ENCODE peak calls at places on chromosomes 11 and 22, in eight cellular contexts. R is T-helper 2 cell; T is erythroblast; M is coronary artery; C is activated CD8-positive, alpha-beta memory T cell treated with anti-CD3 and anti-CD28 coated beads for 24 hours; P is astrocyte of the hippocampus; I is testis; V is A549. J is an unnamed sample.

GRCh38 chr22:35318346-35319215 is 18.9 kb downstream of the TOM1 start:
- DNase-seq in R (no peak), T (no peak), M (no peak), C (no peak), P (no peak), I (no peak), V (no peak), J (no peak)

GRCh38 chr11:36361901-36362391 is 65.9 kb downstream of the PRR5L start:
- DNase-seq in R (no peak), T (no peak), M (no peak), C (no peak), P (peak; percentile 96), I (peak; percentile 23), V (no peak), J (no peak)

GRCh38 chr11:117716652-117717440 is 80.2 kb downstream of the DSCAML1 start:
- DNase-seq in R (no peak), T (no peak), M (no peak), C (no peak), P (no peak), I (no peak), V (no peak), J (no peak)

GRCh38 chr11:63508009-63508408 is 2.1 kb downstream of the LGALS12 start:
- DNase-seq in R (no peak), T (peak; percentile 71), M (no peak), C (no peak), P (peak; percentile 42), I (peak; percentile 74), V (peak; percentile 54), J (no peak)

GRCh38 chr11:57491371-57492061 is 24.0 kb downstream of the SLC43A1 start:
- DNase-seq in R (peak; percentile 30), T (peak; percentile 86), M (no peak), C (peak; percentile 77), P (peak; percentile 21), I (peak; percentile 27), V (no peak), J (peak; percentile 14)

GRCh38 chr11:6175440-6175839 is 5.3 kb upstream of the OR52B2 start:
- DNase-seq in R (no peak), T (no peak), M (no peak), C (no peak), P (no peak), I (no peak), V (no peak), J (no peak)

GRCh38 chr11:125724125-125724524 is 22.0 kb upstream of the PATE1 start:
- DNase-seq in R (no peak), T (peak; percentile 6), M (no peak), C (no peak), P (peak; percentile 32), I (no peak), V (no peak), J (no peak)

GRCh38 chr22:32444068-32444467 is 20.2 kb downstream of the BPIFC start:
- DNase-seq in R (no peak), T (peak; percentile 46), M (no peak), C (no peak), P (no peak), I (peak; percentile 14), V (peak; percentile 13), J (no peak)

GRCh38 chr11:64844330-64845124 is at the start of gene CDC42BPG:
- DNase-seq in R (peak; percentile 74), T (peak; percentile 89), M (no peak), C (peak; percentile 84), P (peak; percentile 86), I (peak; percentile 77), V (peak; percentile 87), J (peak; percentile 65)

GRCh38 chr22:26556904-26557303 is 33.0 kb downstream of the TPST2 start:
- DNase-seq in R (no peak), T (no peak), M (no peak), C (no peak), P (no peak), I (peak; percentile 37), V (no peak), J (no peak)

GRCh38 chr22:36991220-36991619 is 28.0 kb downstream of the TST start:
- DNase-seq in R (no peak), T (peak; percentile 42), M (no peak), C (no peak), P (no peak), I (no peak), V (no peak), J (no peak)

GRCh38 chr11:35852056-35852455 is 91.8 kb upstream of the LDLRAD3 start:
- DNase-seq in R (no peak), T (no peak), M (peak; percentile 71), C (no peak), P (no peak), I (no peak), V (no peak), J (no peak)